ENCODE peak calls at places on chromosomes 6 and 20, in ten cellular contexts. V, R, Z, U, T, H, F, J, M and D are unnamed samples.

GRCh38 chr6:21808045-21808470 is 214.5 kb downstream of the SOX4 start:
- DNase-seq in Z (no peak), H (no peak), T (no peak), J (no peak), M (peak), U (no peak), F (no peak), V (no peak), R (no peak), D (no peak)

GRCh38 chr20:50376179-50376887 is 133.8 kb upstream of the PTPN1 start:
- DNase-seq in T (no peak), F (no peak), M (no peak), R (no peak), H (no peak), U (no peak), J (no peak), Z (no peak), V (no peak), D (no peak)

GRCh38 chr20:17767624-17768023 is 67.9 kb downstream of the BANF2 start:
- DNase-seq in Z (no peak), H (no peak), V (no peak), U (peak), F (no peak), M (no peak), R (no peak), T (no peak), J (no peak), D (no peak)

GRCh38 chr6:142301421-142302391 is at the start of gene ADGRG6:
- DNase-seq in F (peak), M (peak), V (peak), T (peak), R (peak), U (peak), Z (peak), J (peak), H (no peak), D (peak)

GRCh38 chr6:113140721-113141120 is 716.4 kb upstream of the MARCKS start:
- DNase-seq in T (no peak), Z (no peak), U (no peak), M (no peak), F (no peak), J (no peak), R (no peak), V (no peak), H (no peak), D (no peak)

GRCh38 chr6:56297022-56297995 is 49.9 kb upstream of the COL21A1 start:
- DNase-seq in M (no peak), Z (no peak), R (no peak), T (peak), V (no peak), J (no peak), H (no peak), U (no peak), F (no peak), D (no peak)

GRCh38 chr6:17724341-17724740 is 17.6 kb upstream of the NUP153 start:
- DNase-seq in V (no peak), U (no peak), F (no peak), M (no peak), R (no peak), Z (no peak), T (no peak), J (no peak), H (no peak), D (no peak)

GRCh38 chr6:4402477-4402976 is 267.2 kb upstream of the ECI2 start:
- DNase-seq in R (no peak), Z (no peak), U (no peak), H (no peak), F (peak), M (no peak), J (no peak), T (peak), V (no peak), D (no peak)

GRCh38 chr6:68891419-68891818 is 256.3 kb downstream of the ADGRB3 start:
- DNase-seq in J (no peak), T (no peak), M (no peak), U (no peak), Z (no peak), V (no peak), F (no peak), H (no peak), R (no peak), D (no peak)

GRCh38 chr20:4490595-4491280 is 231.0 kb upstream of the PRND start:
- DNase-seq in F (no peak), H (no peak), M (no peak), V (no peak), T (no peak), Z (no peak), J (no peak), R (no peak), U (no peak), D (no peak)

GRCh38 chr6:71250050-71250689 is 38.4 kb upstream of the OGFRL1 start:
- DNase-seq in T (peak), M (no peak), R (no peak), J (no peak), Z (no peak), H (no peak), F (no peak), V (no peak), U (no peak), D (no peak)

GRCh38 chr20:36499723-36500501 is 41.4 kb upstream of the MYL9 start:
- DNase-seq in J (no peak), V (no peak), F (peak), H (no peak), Z (no peak), M (no peak), T (no peak), R (no peak), U (no peak), D (no peak)

GRCh38 chr20:8094415-8094818 is 37.6 kb upstream of the PLCB1 start:
- DNase-seq in V (no peak), U (peak), J (no peak), H (peak), M (no peak), T (peak), R (no peak), Z (peak), F (no peak), D (peak)

GRCh38 chr20:52410182-52410647 is 218.6 kb upstream of the ZFP64 start:
- DNase-seq in T (no peak), Z (no peak), H (no peak), M (no peak), U (no peak), J (no peak), R (no peak), F (no peak), V (no peak), D (peak)

GRCh38 chr20:45861157-45862075 is 4.0 kb downstream of the ZSWIM3 start:
- DNase-seq in F (no peak), R (no peak), U (peak), H (no peak), V (no peak), M (no peak), T (peak), J (no peak), Z (no peak), D (no peak)

GRCh38 chr20:57570145-57570850 is 9.4 kb downstream of the PCK1 start:
- DNase-seq in M (no peak), J (peak), T (no peak), U (no peak), R (no peak), V (no peak), F (no peak), Z (no peak), H (no peak), D (no peak)

GRCh38 chr6:40195751-40196518 is 261.7 kb upstream of the MOCS1 start:
- DNase-seq in J (no peak), M (no peak), V (no peak), H (no peak), T (no peak), Z (no peak), U (no peak), R (no peak), F (no peak), D (no peak)

GRCh38 chr6:128508588-128509296 is 11.7 kb downstream of the PTPRK start:
- DNase-seq in T (peak), Z (no peak), U (no peak), M (no peak), R (peak), V (no peak), F (no peak), J (no peak), H (no peak), D (no peak)

GRCh38 chr6:128505603-128506002 is 14.8 kb downstream of the PTPRK start:
- DNase-seq in M (no peak), R (no peak), V (no peak), J (no peak), F (no peak), T (no peak), H (no peak), U (no peak), Z (no peak), D (no peak)

GRCh38 chr6:128509709-128510108 is 10.7 kb downstream of the PTPRK start:
- DNase-seq in J (no peak), Z (no peak), H (no peak), V (no peak), T (peak), F (no peak), U (no peak), M (no peak), R (no peak), D (no peak)

GRCh38 chr6:128504003-128504654 is 16.3 kb downstream of the PTPRK start:
- DNase-seq in U (no peak), H (no peak), M (no peak), V (no peak), J (no peak), F (no peak), T (no peak), R (no peak), Z (no peak), D (no peak)

GRCh38 chr6:128507337-128508310 is 12.8 kb downstream of the PTPRK start:
- DNase-seq in H (no peak), U (no peak), T (peak), J (no peak), R (no peak), V (no peak), M (no peak), Z (peak), F (no peak), D (no peak)
- TF ChIP-seq POLR2A in H (no peak), U (no peak), T (no peak), J (no peak), R (no peak), V (no peak), M (no peak), Z (peak), F (no peak), D (no peak)

DNA sequence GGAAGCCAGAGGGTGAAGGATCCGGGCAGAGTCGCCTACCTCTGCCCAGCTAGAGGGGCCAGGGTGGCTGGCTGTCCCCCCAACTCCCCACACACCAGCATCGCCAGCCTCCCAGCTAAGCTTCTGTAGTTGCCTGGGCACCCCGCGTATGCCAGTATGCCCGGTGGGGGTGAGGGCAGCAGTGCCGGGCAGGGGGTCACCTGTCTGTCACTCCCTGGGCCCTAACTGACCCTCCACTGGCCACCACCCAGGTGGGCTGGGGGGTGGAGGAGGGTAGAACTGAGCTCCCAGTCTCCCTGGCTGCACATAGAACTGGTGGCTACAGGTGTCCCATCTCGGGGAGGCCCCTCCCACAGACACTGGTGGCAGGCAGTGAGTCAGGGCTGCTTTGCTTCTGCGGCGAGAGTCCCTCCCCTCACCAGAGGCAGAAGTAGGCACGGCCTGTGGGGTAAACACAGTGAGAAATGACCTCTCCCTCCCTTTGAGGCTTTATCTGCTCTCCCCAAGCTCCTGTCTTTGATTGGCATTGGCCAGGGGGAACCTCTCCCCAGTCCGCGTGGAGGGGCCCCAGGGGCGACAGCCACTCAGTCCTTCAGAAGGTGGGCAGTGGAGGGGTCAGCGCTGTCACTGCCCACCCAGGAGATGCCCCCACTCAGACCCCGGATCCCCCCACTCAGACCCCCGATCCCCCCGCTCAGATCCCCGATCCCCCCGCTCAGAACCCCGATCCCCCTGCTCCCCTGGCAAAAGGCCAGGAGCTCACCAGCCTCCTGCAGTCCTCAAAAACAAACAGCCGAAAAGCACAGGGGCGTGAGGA is 2.5 kb downstream of the NTSR1 start:
- DNase-seq in U (peak), T (no peak), Z (peak), M (no peak), R (no peak), J (no peak), H (no peak), F (peak), V (no peak), D (no peak)
- TF ChIP-seq POLR2AphosphoS5 in U (no peak), T (no peak), Z (peak), M (no peak), R (peak), J (no peak), H (no peak), F (no peak), V (no peak), D (no peak)

GRCh38 chr6:26421259-26422144 is 18.8 kb upstream of the BTN3A3 start:
- DNase-seq in F (peak), T (peak), U (peak), Z (peak), H (peak), J (peak), R (peak), V (peak), M (peak), D (peak)
- TF ChIP-seq POLR2A in F (no peak), T (no peak), U (no peak), Z (peak), H (no peak), J (no peak), R (peak), V (no peak), M (no peak), D (no peak)

GRCh38 chr6:79708094-79708791 is 77.1 kb downstream of the SH3BGRL2 start:
- DNase-seq in H (no peak), Z (no peak), T (no peak), F (no peak), V (no peak), U (no peak), M (no peak), J (no peak), R (no peak), D (no peak)

GRCh38 chr6:79705456-79705995 is 74.4 kb downstream of the SH3BGRL2 start:
- DNase-seq in F (no peak), M (no peak), T (peak), Z (no peak), H (no peak), V (no peak), U (no peak), R (no peak), J (no peak), D (no peak)

GRCh38 chr6:79704200-79704599 is 73.1 kb downstream of the SH3BGRL2 start:
- DNase-seq in V (no peak), T (no peak), F (no peak), R (no peak), J (no peak), U (no peak), H (no peak), Z (no peak), M (no peak), D (no peak)

GRCh38 chr6:79707621-79708020 is 76.5 kb downstream of the SH3BGRL2 start:
- DNase-seq in T (no peak), Z (no peak), V (no peak), F (no peak), M (no peak), J (no peak), H (no peak), R (no peak), U (no peak), D (no peak)

GRCh38 chr6:79706527-79706926 is 75.4 kb downstream of the SH3BGRL2 start:
- DNase-seq in Z (no peak), U (no peak), V (no peak), J (no peak), M (no peak), T (no peak), F (no peak), R (no peak), H (no peak), D (no peak)
- TF ChIP-seq POLR2AphosphoS5 in Z (no peak), U (no peak), V (no peak), J (no peak), M (no peak), T (no peak), F (no peak), R (no peak), H (no peak), D (no peak)

GRCh38 chr20:308427-309038 is 11.2 kb downstream of the ZCCHC3 start:
- DNase-seq in R (no peak), T (no peak), Z (no peak), J (no peak), V (no peak), M (no peak), H (no peak), F (no peak), U (no peak), D (no peak)

GRCh38 chr20:311603-312002 is 13.7 kb upstream of the SOX12 start:
- DNase-seq in U (no peak), R (no peak), F (no peak), T (no peak), M (no peak), H (no peak), J (no peak), Z (no peak), V (no peak), D (no peak)

GRCh38 chr20:310645-311044 is 13.3 kb downstream of the ZCCHC3 start:
- DNase-seq in Z (no peak), M (no peak), U (no peak), F (no peak), T (no peak), J (no peak), R (no peak), V (no peak), H (no peak), D (no peak)

GRCh38 chr20:309306-309840 is 12.0 kb downstream of the ZCCHC3 start:
- DNase-seq in R (no peak), V (no peak), J (no peak), M (no peak), Z (no peak), F (no peak), U (no peak), T (no peak), H (no peak), D (no peak)

DNA sequence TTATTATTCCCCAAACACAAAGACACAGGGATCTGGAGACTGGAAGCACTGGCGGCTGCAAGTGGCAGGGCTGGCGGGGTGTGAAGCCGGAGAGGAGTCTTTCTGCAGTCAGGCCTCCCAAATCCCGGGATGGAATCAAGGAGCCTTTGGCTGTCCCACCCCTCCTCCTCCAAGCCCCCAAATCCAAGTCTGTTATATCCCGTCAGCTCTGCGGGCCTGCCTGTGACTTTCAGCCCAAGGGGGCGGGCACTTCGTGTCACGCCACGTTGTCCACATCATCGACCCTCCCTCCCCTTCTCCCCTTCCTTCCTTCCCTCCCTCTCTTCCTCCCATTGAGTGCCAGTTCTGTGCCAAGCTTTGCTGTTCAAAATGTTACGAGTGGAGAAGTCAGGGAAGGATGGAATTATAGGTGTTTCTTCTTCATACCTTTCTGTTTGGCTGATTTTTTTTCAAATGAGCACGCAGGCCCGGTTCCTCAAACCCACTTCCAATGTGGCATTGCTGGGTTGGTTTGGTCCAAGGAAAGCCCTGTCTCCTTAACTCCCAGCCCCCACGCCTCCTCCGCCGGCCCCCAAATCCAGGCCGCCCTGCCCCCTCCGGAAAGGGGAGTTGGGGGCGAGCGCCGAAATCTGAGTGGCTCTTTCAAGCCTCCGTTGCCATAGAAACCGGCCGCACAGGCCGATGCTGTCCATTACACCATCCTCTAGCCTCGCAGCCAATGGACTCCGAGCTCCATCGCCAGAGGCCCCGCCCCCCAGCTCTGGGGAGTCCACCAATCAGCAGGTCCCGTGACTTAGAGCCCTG is 12.7 kb downstream of the ZCCHC3 start:
- DNase-seq in H (peak), U (peak), F (peak), R (no peak), J (peak), T (peak), M (peak), Z (peak), V (peak), D (peak)
- TF ChIP-seq POLR2A in H (no peak), U (no peak), F (no peak), R (no peak), J (no peak), T (peak), M (peak), Z (no peak), V (no peak), D (no peak)

GRCh38 chr20:11193241-11193640 is 519.4 kb upstream of the JAG1 start:
- DNase-seq in T (no peak), J (no peak), V (no peak), H (no peak), M (no peak), R (no peak), U (no peak), F (no peak), Z (no peak), D (no peak)
- TF ChIP-seq POLR2AphosphoS5 in T (no peak), J (no peak), V (no peak), H (no peak), M (no peak), R (no peak), U (no peak), F (no peak), Z (no peak), D (no peak)

DNA sequence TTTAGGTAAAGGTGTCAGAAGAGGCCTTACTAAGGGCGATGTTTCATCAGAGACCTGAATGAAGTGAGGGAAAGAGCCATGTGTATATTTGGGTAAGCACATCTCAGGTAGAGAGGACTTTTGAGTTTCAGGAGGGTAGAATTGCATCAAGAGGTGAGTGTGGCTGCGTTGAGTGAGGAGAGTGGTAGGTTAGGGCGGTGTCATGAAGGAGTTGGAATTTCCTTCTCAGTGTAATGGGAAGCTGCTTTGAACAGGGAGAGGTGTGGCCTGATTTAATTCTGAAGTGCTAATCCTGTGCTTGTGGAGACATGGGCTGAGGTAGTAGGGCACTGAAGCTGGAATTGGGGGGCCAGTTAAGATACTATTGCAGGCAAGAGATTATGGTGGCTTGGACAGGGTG is 53.9 kb downstream of the IGF2R start:
- DNase-seq in J (no peak), H (no peak), U (no peak), M (no peak), R (no peak), Z (no peak), V (no peak), T (no peak), F (no peak), D (no peak)
- TF ChIP-seq POLR2A in J (no peak), H (no peak), U (no peak), M (no peak), R (no peak), Z (no peak), V (no peak), T (no peak), F (no peak), D (no peak)

GRCh38 chr6:41871677-41872076 is 23.5 kb downstream of the USP49 start:
- DNase-seq in R (no peak), U (no peak), Z (no peak), F (no peak), V (no peak), M (no peak), H (no peak), T (no peak), J (no peak), D (no peak)
- TF ChIP-seq POLR2AphosphoS5 in R (no peak), U (no peak), Z (no peak), F (no peak), V (no peak), M (no peak), H (no peak), T (no peak), J (no peak), D (no peak)